ENCODE peak calls at places on chromosomes 5 and 9, in four cellular contexts. One of them, this sample, is unnamed.
A peak's percentile ranks its signal among the peaks of the same experiment; 100 is the strongest.

GRCh38 chr5:97075649-97076048 is 66.8 kb downstream of the LIX1 start:
- DNase-seq in prostate gland: no peak
- DNase-seq in SK-N-SH: no peak
- DNase-seq in stomach: no peak
- DNase-seq in this sample: no peak

GRCh38 chr9:20111173-20111843 is 322.5 kb upstream of the SLC24A2 start:
- DNase-seq in prostate gland: no peak
- DNase-seq in SK-N-SH: no peak
- DNase-seq in stomach: no peak
- DNase-seq in this sample: no peak

GRCh38 chr9:83972286-83972685 is 7.7 kb downstream of the HNRNPK start:
- DNase-seq in prostate gland: no peak
- DNase-seq in SK-N-SH: no peak
- DNase-seq in stomach: no peak
- DNase-seq in this sample: no peak

GRCh38 chr5:116652903-116653302 is 78.3 kb upstream of the SEMA6A start:
- DNase-seq in prostate gland: no peak
- DNase-seq in SK-N-SH: no peak
- DNase-seq in stomach: no peak
- DNase-seq in this sample: no peak

GRCh38 chr5:108858959-108859358 is 111.3 kb downstream of the FER start:
- DNase-seq in prostate gland: no peak
- DNase-seq in SK-N-SH: no peak
- DNase-seq in stomach: no peak
- DNase-seq in this sample: no peak

GRCh38 chr9:136538599-136539426 is 7.0 kb downstream of the NOTCH1 start:
- DNase-seq in prostate gland: peak; percentile 70
- DNase-seq in SK-N-SH: no peak
- DNase-seq in stomach: no peak
- DNase-seq in this sample: no peak

GRCh38 chr9:89137548-89138462 is 40.8 kb downstream of the SHC3 start:
- DNase-seq in prostate gland: peak; percentile 15
- DNase-seq in SK-N-SH: no peak
- DNase-seq in stomach: no peak
- DNase-seq in this sample: no peak

GRCh38 chr5:66826696-66827095 is 230.5 kb downstream of the MAST4 start:
- DNase-seq in prostate gland: no peak
- DNase-seq in SK-N-SH: no peak
- DNase-seq in stomach: no peak
- DNase-seq in this sample: no peak

GRCh38 chr5:115386657-115387056 is 90.2 kb upstream of the CCDC112 start:
- DNase-seq in prostate gland: no peak
- DNase-seq in SK-N-SH: no peak
- DNase-seq in stomach: no peak
- DNase-seq in this sample: no peak

GRCh38 chr9:99690573-99690972 is 131.1 kb upstream of the NR4A3 start:
- DNase-seq in prostate gland: no peak
- DNase-seq in SK-N-SH: no peak
- DNase-seq in stomach: no peak
- DNase-seq in this sample: no peak

GRCh38 chr9:33290994-33291397 is 680 bp downstream of the NFX1 start:
- DNase-seq in prostate gland: no peak
- DNase-seq in SK-N-SH: no peak
- DNase-seq in stomach: no peak
- DNase-seq in this sample: no peak

GRCh38 chr9:134168731-134169130 is 4.4 kb upstream of the RNU6ATAC start:
- DNase-seq in prostate gland: no peak
- DNase-seq in SK-N-SH: no peak
- DNase-seq in stomach: no peak
- DNase-seq in this sample: no peak

GRCh38 chr5:62561896-62562295 is 16.7 kb upstream of the LRRC70 start:
- DNase-seq in prostate gland: no peak
- DNase-seq in SK-N-SH: no peak
- DNase-seq in stomach: no peak
- DNase-seq in this sample: no peak

GRCh38 chr9:113511856-113512761 is 48.6 kb downstream of the RGS3 start:
- DNase-seq in prostate gland: no peak
- DNase-seq in SK-N-SH: no peak
- DNase-seq in stomach: no peak
- DNase-seq in this sample: no peak

GRCh38 chr5:119322312-119322947 is 33.4 kb upstream of the TNFAIP8 start:
- DNase-seq in prostate gland: no peak
- DNase-seq in SK-N-SH: no peak
- DNase-seq in stomach: no peak
- DNase-seq in this sample: no peak

GRCh38 chr9:108859459-108860114 is 2.5 kb upstream of the ACTL7A start:
- DNase-seq in prostate gland: no peak
- DNase-seq in SK-N-SH: no peak
- DNase-seq in stomach: no peak
- DNase-seq in this sample: no peak

GRCh38 chr5:93022770-93023169 is 558.2 kb downstream of the NR2F1-AS1 start:
- DNase-seq in prostate gland: no peak
- DNase-seq in SK-N-SH: no peak
- DNase-seq in stomach: no peak
- DNase-seq in this sample: no peak

GRCh38 chr5:150523472-150524350 is 15.8 kb downstream of the NDST1 start:
- DNase-seq in prostate gland: peak; percentile 51
- DNase-seq in SK-N-SH: peak; percentile 79
- DNase-seq in stomach: peak; percentile 40
- DNase-seq in this sample: no peak

GRCh38 chr9:20553750-20554149 is 68.5 kb downstream of the MLLT3 start:
- DNase-seq in prostate gland: no peak
- DNase-seq in SK-N-SH: no peak
- DNase-seq in stomach: no peak
- DNase-seq in this sample: no peak

GRCh38 chr5:14708551-14708950 is 44.0 kb downstream of the OTULIN start:
- DNase-seq in prostate gland: no peak
- DNase-seq in SK-N-SH: no peak
- DNase-seq in stomach: no peak
- DNase-seq in this sample: no peak

GRCh38 chr5:164394686-164395187 is 889.3 kb downstream of the MAT2B start:
- DNase-seq in prostate gland: no peak
- DNase-seq in SK-N-SH: no peak
- DNase-seq in stomach: no peak
- DNase-seq in this sample: no peak
- H3K9me3 ChIP-seq in prostate gland: no peaks in the 10 kb centered on the region
- H3K9me3 ChIP-seq in SK-N-SH: no peaks in the 10 kb centered on the region
- H3K9me3 ChIP-seq in stomach: no peaks in the 10 kb centered on the region
- H3K9me3 ChIP-seq in this sample: no peaks in the 10 kb centered on the region

GRCh38 chr9:93236541-93237206 is 52.7 kb downstream of the WNK2 start:
- DNase-seq in prostate gland: no peak
- DNase-seq in SK-N-SH: no peak
- DNase-seq in stomach: no peak
- DNase-seq in this sample: no peak
- TF ChIP-seq POLR2AphosphoS5 in prostate gland: no peak
- TF ChIP-seq POLR2AphosphoS5 in SK-N-SH: no peak
- TF ChIP-seq POLR2AphosphoS5 in stomach: no peak
- TF ChIP-seq POLR2AphosphoS5 in this sample: no peak

GRCh38 chr9:82777366-82777765 is 285.6 kb downstream of the RASEF start:
- DNase-seq in prostate gland: no peak
- DNase-seq in SK-N-SH: no peak
- DNase-seq in stomach: no peak
- DNase-seq in this sample: no peak

GRCh38 chr9:82780017-82780416 is 282.9 kb downstream of the RASEF start:
- DNase-seq in prostate gland: no peak
- DNase-seq in SK-N-SH: no peak
- DNase-seq in stomach: no peak
- DNase-seq in this sample: no peak

GRCh38 chr9:82781965-82782392 is 281.0 kb downstream of the RASEF start:
- DNase-seq in prostate gland: no peak
- DNase-seq in SK-N-SH: no peak
- DNase-seq in stomach: no peak
- DNase-seq in this sample: no peak

DNA sequence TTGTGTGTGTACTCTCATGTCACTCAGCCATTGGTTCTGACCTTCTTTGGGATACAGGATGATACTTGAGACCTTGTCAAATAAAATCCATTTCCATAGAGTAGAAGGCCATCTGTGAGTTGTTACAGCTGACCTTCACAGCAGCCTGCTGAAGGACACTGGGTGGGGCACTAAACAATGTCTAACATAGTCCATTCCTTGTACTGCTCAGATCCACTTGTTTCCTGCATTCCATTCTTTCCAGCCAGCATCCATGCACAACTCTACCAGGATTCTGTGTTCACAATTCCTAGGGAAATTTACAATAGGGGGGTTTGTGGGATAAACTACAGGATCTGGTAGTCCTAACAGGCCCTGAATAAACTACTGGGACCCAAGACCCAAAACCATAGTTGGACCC is 286.4 kb downstream of the RASEF start:
- DNase-seq in prostate gland: no peak
- DNase-seq in SK-N-SH: no peak
- DNase-seq in stomach: no peak
- DNase-seq in this sample: no peak
- H3K9me3 ChIP-seq in prostate gland: no peaks in the 10 kb centered on the region
- H3K9me3 ChIP-seq in SK-N-SH: no peaks in the 10 kb centered on the region
- H3K9me3 ChIP-seq in stomach: no peaks in the 10 kb centered on the region
- H3K9me3 ChIP-seq in this sample: no peaks in the 10 kb centered on the region

GRCh38 chr9:76894198-76894597 is 11.7 kb downstream of the PRUNE2 start:
- DNase-seq in prostate gland: no peak
- DNase-seq in SK-N-SH: no peak
- DNase-seq in stomach: no peak
- DNase-seq in this sample: no peak
- TF ChIP-seq POLR2AphosphoS5 in prostate gland: no peak
- TF ChIP-seq POLR2AphosphoS5 in SK-N-SH: no peak
- TF ChIP-seq POLR2AphosphoS5 in stomach: no peak
- TF ChIP-seq POLR2AphosphoS5 in this sample: no peak

This sample was measured in SK-N-MC.